ENCODE peak calls at places on chromosomes 3 and 15, in five cellular contexts. D is suprapubic skin; H is mesenteric fat pad; Z is activated naive CD4-positive, alpha-beta T cell; T is hippocampal formation. P is an unnamed sample.

GRCh38 chr3:108947855-108948254 is 5.8 kb downstream of the GUCA1C start:
- DNase-seq in H (no peak), T (no peak), D (no peak), Z (no peak), P (no peak)

GRCh38 chr3:14803101-14803980 is 15.4 kb upstream of the FGD5 start:
- DNase-seq in D (no peak), Z (no peak), T (no peak), H (peak), P (no peak)

GRCh38 chr3:106059953-106060517 is 191.2 kb upstream of the CBLB start:
- DNase-seq in D (no peak), T (no peak), Z (no peak), H (no peak), P (no peak)

GRCh38 chr3:42612147-42612680 is 11.7 kb downstream of the NKTR start:
- DNase-seq in T (no peak), Z (no peak), D (no peak), H (no peak), P (no peak)

GRCh38 chr3:56851966-56852884 is 50.5 kb upstream of the ARHGEF3 start:
- DNase-seq in D (no peak), Z (no peak), T (no peak), H (no peak), P (no peak)

GRCh38 chr15:85702321-85703230 is 92.1 kb downstream of the KLHL25 start:
- DNase-seq in Z (no peak), D (no peak), T (no peak), H (no peak), P (peak)

GRCh38 chr15:62067448-62068044 is 769 bp downstream of the C2CD4A start:
- DNase-seq in Z (peak), T (no peak), D (no peak), H (no peak), P (no peak)

GRCh38 chr15:60374628-60375081 is 23.1 kb downstream of the ANXA2 start:
- DNase-seq in Z (no peak), H (no peak), D (no peak), T (no peak), P (no peak)

GRCh38 chr3:128863560-128863959 is 15.9 kb upstream of the ACAD9 start:
- DNase-seq in Z (no peak), D (no peak), T (no peak), H (no peak), P (no peak)

GRCh38 chr15:99967841-99968371 is 234.7 kb upstream of the LYSMD4 start:
- DNase-seq in Z (no peak), H (peak), T (no peak), D (peak), P (no peak)

GRCh38 chr3:52227117-52227516 is 1.7 kb upstream of the TLR9 start:
- DNase-seq in H (no peak), Z (no peak), D (no peak), T (no peak), P (no peak)

GRCh38 chr3:43097681-43098080 is 8.2 kb downstream of the POMGNT2 start:
- DNase-seq in T (no peak), D (no peak), Z (no peak), H (no peak), P (no peak)

GRCh38 chr15:101020945-101021344 is 101.8 kb downstream of the LRRK1 start:
- DNase-seq in T (no peak), H (peak), D (peak), Z (no peak), P (no peak)

GRCh38 chr3:62525276-62525675 is 151.9 kb upstream of the FEZF2 start:
- DNase-seq in T (no peak), D (no peak), Z (no peak), H (no peak), P (no peak)